ENCODE peak calls at places on chromosomes 16 and 17, in nine cellular contexts. One of them, this sample, is unnamed.
A peak's percentile ranks its signal among the peaks of the same experiment; 100 is the strongest.

GRCh38 chr17:20992416-20992815 is 50.4 kb downstream of the USP22 start:
- DNase-seq in GM10248: no peak
- DNase-seq in OCI-LY7: no peak
- DNase-seq in stimulated activated CD4-positive, alpha-beta T cell treated with anti-CD3 and anti-CD28 coated beads, Interleukin-12 subunit alpha, Interleukin-12 subunit beta, amount 100 ng/mL, for 24 hours: no peak
- DNase-seq in epithelial cell of esophagus: no peak
- DNase-seq in mucosa of descending colon: peak; percentile 23
- DNase-seq in nephron progenitor cell: no peak
- DNase-seq in GM04504: no peak
- DNase-seq in activated CD4-positive, alpha-beta T cell treated with anti-CD3 and anti-CD28 coated beads, Interleukin-2, amount 50 U/mL, for 1 hour: no peak
- DNase-seq in this sample: no peak

GRCh38 chr16:67441907-67442306 is 11.0 kb downstream of the HSD11B2 start:
- DNase-seq in mucosa of descending colon: peak; percentile 52
- DNase-seq in GM04504: no peak
- DNase-seq in GM10248: no peak
- DNase-seq in stimulated activated CD4-positive, alpha-beta T cell treated with anti-CD3 and anti-CD28 coated beads, Interleukin-12 subunit alpha, Interleukin-12 subunit beta, amount 100 ng/mL, for 24 hours: no peak
- DNase-seq in epithelial cell of esophagus: no peak
- DNase-seq in nephron progenitor cell: no peak
- DNase-seq in activated CD4-positive, alpha-beta T cell treated with anti-CD3 and anti-CD28 coated beads, Interleukin-2, amount 50 U/mL, for 1 hour: no peak
- DNase-seq in OCI-LY7: no peak
- DNase-seq in this sample: no peak

GRCh38 chr16:49330562-49331201 is 42.9 kb upstream of the C16orf78 start:
- DNase-seq in epithelial cell of esophagus: no peak
- DNase-seq in GM04504: no peak
- DNase-seq in OCI-LY7: peak; percentile 18
- DNase-seq in nephron progenitor cell: no peak
- DNase-seq in activated CD4-positive, alpha-beta T cell treated with anti-CD3 and anti-CD28 coated beads, Interleukin-2, amount 50 U/mL, for 1 hour: no peak
- DNase-seq in mucosa of descending colon: no peak
- DNase-seq in GM10248: no peak
- DNase-seq in stimulated activated CD4-positive, alpha-beta T cell treated with anti-CD3 and anti-CD28 coated beads, Interleukin-12 subunit alpha, Interleukin-12 subunit beta, amount 100 ng/mL, for 24 hours: no peak
- DNase-seq in this sample: no peak

GRCh38 chr17:77445030-77445907 is 304.5 kb downstream of the SEC14L1 start:
- DNase-seq in GM04504: no peak
- DNase-seq in mucosa of descending colon: peak; percentile 75
- DNase-seq in activated CD4-positive, alpha-beta T cell treated with anti-CD3 and anti-CD28 coated beads, Interleukin-2, amount 50 U/mL, for 1 hour: peak; percentile 76
- DNase-seq in OCI-LY7: peak; percentile 97
- DNase-seq in GM10248: peak; percentile 75
- DNase-seq in nephron progenitor cell: no peak
- DNase-seq in stimulated activated CD4-positive, alpha-beta T cell treated with anti-CD3 and anti-CD28 coated beads, Interleukin-12 subunit alpha, Interleukin-12 subunit beta, amount 100 ng/mL, for 24 hours: peak; percentile 75
- DNase-seq in epithelial cell of esophagus: no peak
- DNase-seq in this sample: no peak

GRCh38 chr16:49537924-49538455 is 164.4 kb downstream of the C16orf78 start:
- DNase-seq in stimulated activated CD4-positive, alpha-beta T cell treated with anti-CD3 and anti-CD28 coated beads, Interleukin-12 subunit alpha, Interleukin-12 subunit beta, amount 100 ng/mL, for 24 hours: no peak
- DNase-seq in epithelial cell of esophagus: no peak
- DNase-seq in nephron progenitor cell: no peak
- DNase-seq in OCI-LY7: no peak
- DNase-seq in GM10248: no peak
- DNase-seq in activated CD4-positive, alpha-beta T cell treated with anti-CD3 and anti-CD28 coated beads, Interleukin-2, amount 50 U/mL, for 1 hour: no peak
- DNase-seq in mucosa of descending colon: no peak
- DNase-seq in GM04504: no peak
- DNase-seq in this sample: no peak

GRCh38 chr17:47621293-47622178 is 28.2 kb upstream of the KPNB1 start:
- DNase-seq in nephron progenitor cell: peak; percentile 12
- DNase-seq in stimulated activated CD4-positive, alpha-beta T cell treated with anti-CD3 and anti-CD28 coated beads, Interleukin-12 subunit alpha, Interleukin-12 subunit beta, amount 100 ng/mL, for 24 hours: no peak
- DNase-seq in GM04504: peak; percentile 63
- DNase-seq in activated CD4-positive, alpha-beta T cell treated with anti-CD3 and anti-CD28 coated beads, Interleukin-2, amount 50 U/mL, for 1 hour: no peak
- DNase-seq in epithelial cell of esophagus: peak; percentile 92
- DNase-seq in OCI-LY7: no peak
- DNase-seq in mucosa of descending colon: no peak
- DNase-seq in GM10248: no peak
- DNase-seq in this sample: peak; percentile 61

GRCh38 chr17:2027528-2028233 is 2.3 kb upstream of the DPH1 start:
- DNase-seq in GM04504: no peak
- DNase-seq in OCI-LY7: no peak
- DNase-seq in GM10248: no peak
- DNase-seq in epithelial cell of esophagus: no peak
- DNase-seq in stimulated activated CD4-positive, alpha-beta T cell treated with anti-CD3 and anti-CD28 coated beads, Interleukin-12 subunit alpha, Interleukin-12 subunit beta, amount 100 ng/mL, for 24 hours: no peak
- DNase-seq in mucosa of descending colon: no peak
- DNase-seq in nephron progenitor cell: no peak
- DNase-seq in activated CD4-positive, alpha-beta T cell treated with anti-CD3 and anti-CD28 coated beads, Interleukin-2, amount 50 U/mL, for 1 hour: no peak
- DNase-seq in this sample: no peak

GRCh38 chr17:8965394-8966168 is at the start of gene PIK3R5:
- DNase-seq in GM10248: peak; percentile 93
- DNase-seq in activated CD4-positive, alpha-beta T cell treated with anti-CD3 and anti-CD28 coated beads, Interleukin-2, amount 50 U/mL, for 1 hour: peak; percentile 84
- DNase-seq in nephron progenitor cell: peak; percentile 73
- DNase-seq in GM04504: no peak
- DNase-seq in epithelial cell of esophagus: peak; percentile 4
- DNase-seq in mucosa of descending colon: peak; percentile 82
- DNase-seq in OCI-LY7: peak; percentile 77
- DNase-seq in stimulated activated CD4-positive, alpha-beta T cell treated with anti-CD3 and anti-CD28 coated beads, Interleukin-12 subunit alpha, Interleukin-12 subunit beta, amount 100 ng/mL, for 24 hours: peak; percentile 78
- DNase-seq in this sample: no peak

GRCh38 chr17:66893382-66893781 is 58.5 kb downstream of the CACNG5 start:
- DNase-seq in epithelial cell of esophagus: no peak
- DNase-seq in OCI-LY7: no peak
- DNase-seq in GM10248: no peak
- DNase-seq in activated CD4-positive, alpha-beta T cell treated with anti-CD3 and anti-CD28 coated beads, Interleukin-2, amount 50 U/mL, for 1 hour: no peak
- DNase-seq in stimulated activated CD4-positive, alpha-beta T cell treated with anti-CD3 and anti-CD28 coated beads, Interleukin-12 subunit alpha, Interleukin-12 subunit beta, amount 100 ng/mL, for 24 hours: no peak
- DNase-seq in nephron progenitor cell: no peak
- DNase-seq in mucosa of descending colon: no peak
- DNase-seq in GM04504: no peak
- DNase-seq in this sample: no peak

GRCh38 chr16:20866161-20866772 is 33.9 kb downstream of the DCUN1D3 start:
- DNase-seq in GM04504: peak; percentile 59
- DNase-seq in OCI-LY7: no peak
- DNase-seq in epithelial cell of esophagus: peak; percentile 90
- DNase-seq in mucosa of descending colon: no peak
- DNase-seq in activated CD4-positive, alpha-beta T cell treated with anti-CD3 and anti-CD28 coated beads, Interleukin-2, amount 50 U/mL, for 1 hour: no peak
- DNase-seq in stimulated activated CD4-positive, alpha-beta T cell treated with anti-CD3 and anti-CD28 coated beads, Interleukin-12 subunit alpha, Interleukin-12 subunit beta, amount 100 ng/mL, for 24 hours: no peak
- DNase-seq in GM10248: no peak
- DNase-seq in nephron progenitor cell: no peak
- DNase-seq in this sample: peak; percentile 38

GRCh38 chr17:66343531-66344078 is 41.2 kb downstream of the PRKCA start:
- DNase-seq in nephron progenitor cell: no peak
- DNase-seq in stimulated activated CD4-positive, alpha-beta T cell treated with anti-CD3 and anti-CD28 coated beads, Interleukin-12 subunit alpha, Interleukin-12 subunit beta, amount 100 ng/mL, for 24 hours: no peak
- DNase-seq in GM04504: no peak
- DNase-seq in GM10248: no peak
- DNase-seq in activated CD4-positive, alpha-beta T cell treated with anti-CD3 and anti-CD28 coated beads, Interleukin-2, amount 50 U/mL, for 1 hour: no peak
- DNase-seq in OCI-LY7: no peak
- DNase-seq in epithelial cell of esophagus: peak; percentile 30
- DNase-seq in mucosa of descending colon: no peak
- DNase-seq in this sample: no peak

GRCh38 chr16:19085679-19086200 is 18.3 kb downstream of the COQ7 start:
- DNase-seq in GM04504: no peak
- DNase-seq in epithelial cell of esophagus: no peak
- DNase-seq in activated CD4-positive, alpha-beta T cell treated with anti-CD3 and anti-CD28 coated beads, Interleukin-2, amount 50 U/mL, for 1 hour: no peak
- DNase-seq in OCI-LY7: no peak
- DNase-seq in mucosa of descending colon: peak; percentile 49
- DNase-seq in nephron progenitor cell: no peak
- DNase-seq in stimulated activated CD4-positive, alpha-beta T cell treated with anti-CD3 and anti-CD28 coated beads, Interleukin-12 subunit alpha, Interleukin-12 subunit beta, amount 100 ng/mL, for 24 hours: no peak
- DNase-seq in GM10248: no peak
- DNase-seq in this sample: no peak

GRCh38 chr16:71540-72341 is 690 bp downstream of the RHBDF1 start:
- DNase-seq in epithelial cell of esophagus: peak; percentile 95
- DNase-seq in activated CD4-positive, alpha-beta T cell treated with anti-CD3 and anti-CD28 coated beads, Interleukin-2, amount 50 U/mL, for 1 hour: no peak
- DNase-seq in GM10248: no peak
- DNase-seq in stimulated activated CD4-positive, alpha-beta T cell treated with anti-CD3 and anti-CD28 coated beads, Interleukin-12 subunit alpha, Interleukin-12 subunit beta, amount 100 ng/mL, for 24 hours: no peak
- DNase-seq in mucosa of descending colon: peak; percentile 75
- DNase-seq in GM04504: no peak
- DNase-seq in OCI-LY7: no peak
- DNase-seq in nephron progenitor cell: peak; percentile 64
- DNase-seq in this sample: no peak

GRCh38 chr16:89599451-89599858 is 14.0 kb upstream of the DPEP1 start:
- DNase-seq in mucosa of descending colon: peak; percentile 68
- DNase-seq in GM10248: peak; percentile 58
- DNase-seq in epithelial cell of esophagus: peak; percentile 61
- DNase-seq in OCI-LY7: peak; percentile 45
- DNase-seq in GM04504: no peak
- DNase-seq in activated CD4-positive, alpha-beta T cell treated with anti-CD3 and anti-CD28 coated beads, Interleukin-2, amount 50 U/mL, for 1 hour: peak; percentile 41
- DNase-seq in stimulated activated CD4-positive, alpha-beta T cell treated with anti-CD3 and anti-CD28 coated beads, Interleukin-12 subunit alpha, Interleukin-12 subunit beta, amount 100 ng/mL, for 24 hours: no peak
- DNase-seq in nephron progenitor cell: peak; percentile 61
- DNase-seq in this sample: no peak

GRCh38 chr17:28038802-28039600 is 3.5 kb upstream of the NLK start:
- DNase-seq in activated CD4-positive, alpha-beta T cell treated with anti-CD3 and anti-CD28 coated beads, Interleukin-2, amount 50 U/mL, for 1 hour: no peak
- DNase-seq in mucosa of descending colon: no peak
- DNase-seq in OCI-LY7: no peak
- DNase-seq in GM10248: no peak
- DNase-seq in nephron progenitor cell: no peak
- DNase-seq in epithelial cell of esophagus: peak; percentile 62
- DNase-seq in GM04504: no peak
- DNase-seq in stimulated activated CD4-positive, alpha-beta T cell treated with anti-CD3 and anti-CD28 coated beads, Interleukin-12 subunit alpha, Interleukin-12 subunit beta, amount 100 ng/mL, for 24 hours: no peak
- DNase-seq in this sample: peak; percentile 17

GRCh38 chr17:34269969-34270368 is at the start of gene CCL7:
- DNase-seq in GM10248: no peak
- DNase-seq in mucosa of descending colon: no peak
- DNase-seq in GM04504: no peak
- DNase-seq in epithelial cell of esophagus: peak; percentile 26
- DNase-seq in nephron progenitor cell: no peak
- DNase-seq in OCI-LY7: no peak
- DNase-seq in activated CD4-positive, alpha-beta T cell treated with anti-CD3 and anti-CD28 coated beads, Interleukin-2, amount 50 U/mL, for 1 hour: no peak
- DNase-seq in stimulated activated CD4-positive, alpha-beta T cell treated with anti-CD3 and anti-CD28 coated beads, Interleukin-12 subunit alpha, Interleukin-12 subunit beta, amount 100 ng/mL, for 24 hours: no peak
- DNase-seq in this sample: no peak

GRCh38 chr16:1283296-1283695 is 26.1 kb upstream of the UBE2I start:
- DNase-seq in mucosa of descending colon: no peak
- DNase-seq in GM10248: no peak
- DNase-seq in activated CD4-positive, alpha-beta T cell treated with anti-CD3 and anti-CD28 coated beads, Interleukin-2, amount 50 U/mL, for 1 hour: no peak
- DNase-seq in OCI-LY7: no peak
- DNase-seq in epithelial cell of esophagus: no peak
- DNase-seq in GM04504: no peak
- DNase-seq in nephron progenitor cell: peak; percentile 66
- DNase-seq in stimulated activated CD4-positive, alpha-beta T cell treated with anti-CD3 and anti-CD28 coated beads, Interleukin-12 subunit alpha, Interleukin-12 subunit beta, amount 100 ng/mL, for 24 hours: no peak
- DNase-seq in this sample: no peak

GRCh38 chr17:44804301-44805061 is 25.6 kb downstream of the GJC1 start:
- DNase-seq in GM04504: no peak
- DNase-seq in stimulated activated CD4-positive, alpha-beta T cell treated with anti-CD3 and anti-CD28 coated beads, Interleukin-12 subunit alpha, Interleukin-12 subunit beta, amount 100 ng/mL, for 24 hours: no peak
- DNase-seq in OCI-LY7: no peak
- DNase-seq in epithelial cell of esophagus: no peak
- DNase-seq in nephron progenitor cell: no peak
- DNase-seq in activated CD4-positive, alpha-beta T cell treated with anti-CD3 and anti-CD28 coated beads, Interleukin-2, amount 50 U/mL, for 1 hour: no peak
- DNase-seq in mucosa of descending colon: no peak
- DNase-seq in GM10248: no peak
- DNase-seq in this sample: no peak

GRCh38 chr17:73820686-73821448 is 176.6 kb upstream of the SDK2 start:
- DNase-seq in nephron progenitor cell: peak; percentile 37
- DNase-seq in OCI-LY7: peak; percentile 14
- DNase-seq in mucosa of descending colon: peak; percentile 51
- DNase-seq in stimulated activated CD4-positive, alpha-beta T cell treated with anti-CD3 and anti-CD28 coated beads, Interleukin-12 subunit alpha, Interleukin-12 subunit beta, amount 100 ng/mL, for 24 hours: no peak
- DNase-seq in epithelial cell of esophagus: no peak
- DNase-seq in GM10248: no peak
- DNase-seq in GM04504: no peak
- DNase-seq in activated CD4-positive, alpha-beta T cell treated with anti-CD3 and anti-CD28 coated beads, Interleukin-2, amount 50 U/mL, for 1 hour: no peak
- DNase-seq in this sample: no peak

GRCh38 chr17:2084129-2084765 is 29.3 kb downstream of the HIC1 start:
- DNase-seq in OCI-LY7: no peak
- DNase-seq in GM04504: peak; percentile 85
- DNase-seq in stimulated activated CD4-positive, alpha-beta T cell treated with anti-CD3 and anti-CD28 coated beads, Interleukin-12 subunit alpha, Interleukin-12 subunit beta, amount 100 ng/mL, for 24 hours: no peak
- DNase-seq in activated CD4-positive, alpha-beta T cell treated with anti-CD3 and anti-CD28 coated beads, Interleukin-2, amount 50 U/mL, for 1 hour: no peak
- DNase-seq in GM10248: no peak
- DNase-seq in epithelial cell of esophagus: peak; percentile 58
- DNase-seq in nephron progenitor cell: no peak
- DNase-seq in mucosa of descending colon: peak; percentile 68
- DNase-seq in this sample: no peak

GRCh38 chr16:50153648-50154368 is 702 bp downstream of the TENT4B start:
- DNase-seq in stimulated activated CD4-positive, alpha-beta T cell treated with anti-CD3 and anti-CD28 coated beads, Interleukin-12 subunit alpha, Interleukin-12 subunit beta, amount 100 ng/mL, for 24 hours: no peak
- DNase-seq in OCI-LY7: no peak
- DNase-seq in activated CD4-positive, alpha-beta T cell treated with anti-CD3 and anti-CD28 coated beads, Interleukin-2, amount 50 U/mL, for 1 hour: peak; percentile 39
- DNase-seq in epithelial cell of esophagus: peak; percentile 29
- DNase-seq in GM04504: no peak
- DNase-seq in nephron progenitor cell: peak; percentile 43
- DNase-seq in GM10248: peak; percentile 39
- DNase-seq in mucosa of descending colon: peak; percentile 69
- DNase-seq in this sample: no peak

GRCh38 chr17:82845163-82845807 is 5.5 kb upstream of the ZNF750 start:
- DNase-seq in OCI-LY7: no peak
- DNase-seq in stimulated activated CD4-positive, alpha-beta T cell treated with anti-CD3 and anti-CD28 coated beads, Interleukin-12 subunit alpha, Interleukin-12 subunit beta, amount 100 ng/mL, for 24 hours: no peak
- DNase-seq in nephron progenitor cell: no peak
- DNase-seq in activated CD4-positive, alpha-beta T cell treated with anti-CD3 and anti-CD28 coated beads, Interleukin-2, amount 50 U/mL, for 1 hour: no peak
- DNase-seq in mucosa of descending colon: peak; percentile 35
- DNase-seq in epithelial cell of esophagus: no peak
- DNase-seq in GM10248: no peak
- DNase-seq in GM04504: no peak
- DNase-seq in this sample: no peak

GRCh38 chr17:885971-886571 is 93.5 kb downstream of the NXN start:
- DNase-seq in OCI-LY7: no peak
- DNase-seq in GM04504: no peak
- DNase-seq in nephron progenitor cell: no peak
- DNase-seq in stimulated activated CD4-positive, alpha-beta T cell treated with anti-CD3 and anti-CD28 coated beads, Interleukin-12 subunit alpha, Interleukin-12 subunit beta, amount 100 ng/mL, for 24 hours: no peak
- DNase-seq in GM10248: no peak
- DNase-seq in epithelial cell of esophagus: no peak
- DNase-seq in mucosa of descending colon: no peak
- DNase-seq in activated CD4-positive, alpha-beta T cell treated with anti-CD3 and anti-CD28 coated beads, Interleukin-2, amount 50 U/mL, for 1 hour: no peak
- DNase-seq in this sample: no peak

GRCh38 chr16:50593410-50594139 is 45.4 kb downstream of the NKD1 start:
- DNase-seq in GM04504: no peak
- DNase-seq in stimulated activated CD4-positive, alpha-beta T cell treated with anti-CD3 and anti-CD28 coated beads, Interleukin-12 subunit alpha, Interleukin-12 subunit beta, amount 100 ng/mL, for 24 hours: no peak
- DNase-seq in epithelial cell of esophagus: no peak
- DNase-seq in OCI-LY7: no peak
- DNase-seq in GM10248: no peak
- DNase-seq in mucosa of descending colon: no peak
- DNase-seq in nephron progenitor cell: peak; percentile 30
- DNase-seq in activated CD4-positive, alpha-beta T cell treated with anti-CD3 and anti-CD28 coated beads, Interleukin-2, amount 50 U/mL, for 1 hour: no peak
- DNase-seq in this sample: no peak

GRCh38 chr17:29883497-29883896 is 46.5 kb downstream of the SSH2 start:
- DNase-seq in GM04504: no peak
- DNase-seq in stimulated activated CD4-positive, alpha-beta T cell treated with anti-CD3 and anti-CD28 coated beads, Interleukin-12 subunit alpha, Interleukin-12 subunit beta, amount 100 ng/mL, for 24 hours: no peak
- DNase-seq in nephron progenitor cell: no peak
- DNase-seq in OCI-LY7: no peak
- DNase-seq in epithelial cell of esophagus: no peak
- DNase-seq in mucosa of descending colon: no peak
- DNase-seq in GM10248: no peak
- DNase-seq in activated CD4-positive, alpha-beta T cell treated with anti-CD3 and anti-CD28 coated beads, Interleukin-2, amount 50 U/mL, for 1 hour: no peak
- DNase-seq in this sample: no peak

GRCh38 chr17:44493339-44493738 is 9.9 kb downstream of the GPATCH8 start:
- DNase-seq in activated CD4-positive, alpha-beta T cell treated with anti-CD3 and anti-CD28 coated beads, Interleukin-2, amount 50 U/mL, for 1 hour: no peak
- DNase-seq in GM10248: no peak
- DNase-seq in stimulated activated CD4-positive, alpha-beta T cell treated with anti-CD3 and anti-CD28 coated beads, Interleukin-12 subunit alpha, Interleukin-12 subunit beta, amount 100 ng/mL, for 24 hours: no peak
- DNase-seq in nephron progenitor cell: no peak
- DNase-seq in epithelial cell of esophagus: no peak
- DNase-seq in mucosa of descending colon: no peak
- DNase-seq in GM04504: no peak
- DNase-seq in OCI-LY7: no peak
- DNase-seq in this sample: no peak

GRCh38 chr17:56373981-56374380 is 219.5 kb upstream of the NOG start:
- DNase-seq in activated CD4-positive, alpha-beta T cell treated with anti-CD3 and anti-CD28 coated beads, Interleukin-2, amount 50 U/mL, for 1 hour: no peak
- DNase-seq in stimulated activated CD4-positive, alpha-beta T cell treated with anti-CD3 and anti-CD28 coated beads, Interleukin-12 subunit alpha, Interleukin-12 subunit beta, amount 100 ng/mL, for 24 hours: no peak
- DNase-seq in GM04504: no peak
- DNase-seq in GM10248: no peak
- DNase-seq in OCI-LY7: no peak
- DNase-seq in epithelial cell of esophagus: no peak
- DNase-seq in mucosa of descending colon: no peak
- DNase-seq in nephron progenitor cell: no peak
- DNase-seq in this sample: no peak

GRCh38 chr16:69443809-69444611 is 19.6 kb downstream of the CYB5B start:
- DNase-seq in nephron progenitor cell: no peak
- DNase-seq in epithelial cell of esophagus: peak; percentile 43
- DNase-seq in stimulated activated CD4-positive, alpha-beta T cell treated with anti-CD3 and anti-CD28 coated beads, Interleukin-12 subunit alpha, Interleukin-12 subunit beta, amount 100 ng/mL, for 24 hours: no peak
- DNase-seq in mucosa of descending colon: no peak
- DNase-seq in activated CD4-positive, alpha-beta T cell treated with anti-CD3 and anti-CD28 coated beads, Interleukin-2, amount 50 U/mL, for 1 hour: peak; percentile 23
- DNase-seq in GM10248: no peak
- DNase-seq in GM04504: peak; percentile 32
- DNase-seq in OCI-LY7: no peak
- DNase-seq in this sample: no peak

GRCh38 chr16:85556456-85557082 is 56.6 kb upstream of the GSE1 start:
- DNase-seq in epithelial cell of esophagus: peak; percentile 42
- DNase-seq in GM04504: no peak
- DNase-seq in stimulated activated CD4-positive, alpha-beta T cell treated with anti-CD3 and anti-CD28 coated beads, Interleukin-12 subunit alpha, Interleukin-12 subunit beta, amount 100 ng/mL, for 24 hours: no peak
- DNase-seq in activated CD4-positive, alpha-beta T cell treated with anti-CD3 and anti-CD28 coated beads, Interleukin-2, amount 50 U/mL, for 1 hour: peak; percentile 45
- DNase-seq in GM10248: peak; percentile 77
- DNase-seq in nephron progenitor cell: peak; percentile 72
- DNase-seq in OCI-LY7: peak; percentile 69
- DNase-seq in mucosa of descending colon: peak; percentile 79
- DNase-seq in this sample: no peak

GRCh38 chr17:30336369-30337171 is 2.7 kb upstream of the TMIGD1 start:
- DNase-seq in nephron progenitor cell: peak; percentile 25
- DNase-seq in mucosa of descending colon: no peak
- DNase-seq in activated CD4-positive, alpha-beta T cell treated with anti-CD3 and anti-CD28 coated beads, Interleukin-2, amount 50 U/mL, for 1 hour: peak; percentile 53
- DNase-seq in stimulated activated CD4-positive, alpha-beta T cell treated with anti-CD3 and anti-CD28 coated beads, Interleukin-12 subunit alpha, Interleukin-12 subunit beta, amount 100 ng/mL, for 24 hours: peak; percentile 53
- DNase-seq in GM04504: no peak
- DNase-seq in OCI-LY7: peak; percentile 80
- DNase-seq in GM10248: peak; percentile 33
- DNase-seq in epithelial cell of esophagus: peak; percentile 75
- DNase-seq in this sample: no peak

GRCh38 chr16:67966549-67967182 is 1.8 kb downstream of the SLC12A4 start:
- DNase-seq in GM10248: no peak
- DNase-seq in epithelial cell of esophagus: peak; percentile 58
- DNase-seq in activated CD4-positive, alpha-beta T cell treated with anti-CD3 and anti-CD28 coated beads, Interleukin-2, amount 50 U/mL, for 1 hour: no peak
- DNase-seq in GM04504: no peak
- DNase-seq in nephron progenitor cell: no peak
- DNase-seq in mucosa of descending colon: no peak
- DNase-seq in stimulated activated CD4-positive, alpha-beta T cell treated with anti-CD3 and anti-CD28 coated beads, Interleukin-12 subunit alpha, Interleukin-12 subunit beta, amount 100 ng/mL, for 24 hours: no peak
- DNase-seq in OCI-LY7: no peak
- DNase-seq in this sample: no peak